ENCODE peak calls at places on chromosomes 1 and 21, in four cellular contexts. One of them, this sample, is unnamed.

GRCh38 chr1:15578921-15579682 is 5.7 kb downstream of the AGMAT start:
- DNase-seq in small intestine: no peak
- DNase-seq in heart right ventricle: no peak
- DNase-seq in SK-N-SH: no peak
- DNase-seq in this sample: no peak

GRCh38 chr1:223341111-223341510 is 22.9 kb downstream of the SUSD4 start:
- DNase-seq in SK-N-SH: no peak
- DNase-seq in heart right ventricle: peak
- DNase-seq in small intestine: no peak
- DNase-seq in this sample: peak

GRCh38 chr1:81834921-81835698 is 34.4 kb downstream of the ADGRL2 start:
- DNase-seq in SK-N-SH: no peak
- DNase-seq in heart right ventricle: no peak
- DNase-seq in small intestine: no peak
- DNase-seq in this sample: no peak

GRCh38 chr21:32581732-32582131 is 3.6 kb downstream of the TCP10L start:
- DNase-seq in SK-N-SH: no peak
- DNase-seq in small intestine: no peak
- DNase-seq in heart right ventricle: no peak
- DNase-seq in this sample: no peak

GRCh38 chr1:22639286-22639685 is 2.9 kb downstream of the C1QA start:
- DNase-seq in small intestine: no peak
- DNase-seq in SK-N-SH: no peak
- DNase-seq in heart right ventricle: no peak
- DNase-seq in this sample: peak

GRCh38 chr21:37204580-37204979 is 62.6 kb downstream of the VPS26C start:
- DNase-seq in SK-N-SH: no peak
- DNase-seq in small intestine: no peak
- DNase-seq in heart right ventricle: no peak
- DNase-seq in this sample: no peak

GRCh38 chr1:212155219-212155618 is 119.7 kb downstream of the DTL start:
- DNase-seq in small intestine: peak
- DNase-seq in heart right ventricle: no peak
- DNase-seq in SK-N-SH: no peak
- DNase-seq in this sample: no peak

GRCh38 chr1:16163882-16164820 is 8.3 kb upstream of the EPHA2 start:
- DNase-seq in SK-N-SH: no peak
- DNase-seq in heart right ventricle: no peak
- DNase-seq in small intestine: no peak
- DNase-seq in this sample: peak

GRCh38 chr1:147539122-147539575 is 2.2 kb upstream of the BCL9 start:
- DNase-seq in SK-N-SH: no peak
- DNase-seq in small intestine: peak
- DNase-seq in heart right ventricle: no peak
- DNase-seq in this sample: no peak

GRCh38 chr1:10122926-10123325 is 87.4 kb upstream of the KIF1B start:
- DNase-seq in small intestine: no peak
- DNase-seq in SK-N-SH: no peak
- DNase-seq in heart right ventricle: no peak
- DNase-seq in this sample: no peak

GRCh38 chr1:162485236-162485635 is 12.4 kb upstream of the UHMK1 start:
- DNase-seq in heart right ventricle: no peak
- DNase-seq in SK-N-SH: no peak
- DNase-seq in small intestine: no peak
- DNase-seq in this sample: no peak

GRCh38 chr1:179953974-179954493 is 576 bp upstream of the CEP350 start:
- DNase-seq in small intestine: no peak
- DNase-seq in SK-N-SH: peak
- DNase-seq in heart right ventricle: no peak
- DNase-seq in this sample: peak

GRCh38 chr1:244381887-244382565 is 69.7 kb downstream of the ADSS2 start:
- DNase-seq in SK-N-SH: no peak
- DNase-seq in heart right ventricle: no peak
- DNase-seq in small intestine: no peak
- DNase-seq in this sample: no peak

GRCh38 chr1:38730511-38731397 is 128.8 kb downstream of the RRAGC start:
- DNase-seq in heart right ventricle: no peak
- DNase-seq in SK-N-SH: no peak
- DNase-seq in small intestine: no peak
- DNase-seq in this sample: no peak

GRCh38 chr1:22755641-22756040 is 45.0 kb downstream of the EPHB2 start:
- DNase-seq in small intestine: no peak
- DNase-seq in heart right ventricle: no peak
- DNase-seq in SK-N-SH: no peak
- DNase-seq in this sample: no peak

GRCh38 chr21:34205811-34206635 is 132.6 kb downstream of the MRPS6 start:
- DNase-seq in heart right ventricle: no peak
- DNase-seq in SK-N-SH: no peak
- DNase-seq in small intestine: no peak
- DNase-seq in this sample: no peak

GRCh38 chr21:33801424-33802405 is 113.9 kb downstream of the ATP5PO start:
- DNase-seq in heart right ventricle: no peak
- DNase-seq in small intestine: peak
- DNase-seq in SK-N-SH: no peak
- DNase-seq in this sample: no peak

GRCh38 chr1:151653397-151653796 is 41.5 kb downstream of the SNX27 start:
- DNase-seq in small intestine: no peak
- DNase-seq in SK-N-SH: no peak
- DNase-seq in heart right ventricle: no peak
- DNase-seq in this sample: no peak

GRCh38 chr21:27513016-27513415 is 546.1 kb upstream of the ADAMTS5 start:
- DNase-seq in SK-N-SH: peak
- DNase-seq in heart right ventricle: no peak
- DNase-seq in small intestine: no peak
- DNase-seq in this sample: no peak

GRCh38 chr1:190737191-190737590 is 259.5 kb upstream of the BRINP3 start:
- DNase-seq in small intestine: no peak
- DNase-seq in SK-N-SH: no peak
- DNase-seq in heart right ventricle: no peak
- DNase-seq in this sample: no peak

GRCh38 chr21:26966360-26966977 is 419 bp downstream of the ADAMTS5 start:
- DNase-seq in heart right ventricle: no peak
- DNase-seq in SK-N-SH: no peak
- DNase-seq in small intestine: no peak
- DNase-seq in this sample: no peak

GRCh38 chr1:1123581-1124507 is 8.0 kb upstream of the C1orf159 start:
- DNase-seq in SK-N-SH: no peak
- DNase-seq in small intestine: no peak
- DNase-seq in heart right ventricle: no peak
- DNase-seq in this sample: no peak

GRCh38 chr1:64243757-64244080 is 40.3 kb downstream of the UBE2U start:
- DNase-seq in SK-N-SH: no peak
- DNase-seq in small intestine: no peak
- DNase-seq in heart right ventricle: no peak
- DNase-seq in this sample: peak

GRCh38 chr1:217333939-217334338 is 297.0 kb downstream of the GPATCH2 start:
- DNase-seq in heart right ventricle: no peak
- DNase-seq in SK-N-SH: peak
- DNase-seq in small intestine: peak
- DNase-seq in this sample: peak

GRCh38 chr1:189859385-189859977 is 618.2 kb downstream of the BRINP3 start:
- DNase-seq in SK-N-SH: peak
- DNase-seq in heart right ventricle: no peak
- DNase-seq in small intestine: peak
- DNase-seq in this sample: peak

GRCh38 chr1:117672756-117673155 is 66.9 kb downstream of the TENT5C start:
- DNase-seq in heart right ventricle: peak
- DNase-seq in small intestine: no peak
- DNase-seq in SK-N-SH: no peak
- DNase-seq in this sample: no peak

GRCh38 chr1:241579434-241579833 is 47.3 kb downstream of the KMO start:
- DNase-seq in small intestine: peak
- DNase-seq in heart right ventricle: no peak
- DNase-seq in SK-N-SH: no peak
- DNase-seq in this sample: no peak

GRCh38 chr1:89516055-89516454 is 8.6 kb upstream of the LRRC8B start:
- DNase-seq in heart right ventricle: no peak
- DNase-seq in small intestine: no peak
- DNase-seq in SK-N-SH: no peak
- DNase-seq in this sample: no peak

GRCh38 chr1:206633708-206634121 is 1.6 kb upstream of the DYRK3 start:
- DNase-seq in SK-N-SH: no peak
- DNase-seq in small intestine: no peak
- DNase-seq in heart right ventricle: no peak
- DNase-seq in this sample: no peak

DNA sequence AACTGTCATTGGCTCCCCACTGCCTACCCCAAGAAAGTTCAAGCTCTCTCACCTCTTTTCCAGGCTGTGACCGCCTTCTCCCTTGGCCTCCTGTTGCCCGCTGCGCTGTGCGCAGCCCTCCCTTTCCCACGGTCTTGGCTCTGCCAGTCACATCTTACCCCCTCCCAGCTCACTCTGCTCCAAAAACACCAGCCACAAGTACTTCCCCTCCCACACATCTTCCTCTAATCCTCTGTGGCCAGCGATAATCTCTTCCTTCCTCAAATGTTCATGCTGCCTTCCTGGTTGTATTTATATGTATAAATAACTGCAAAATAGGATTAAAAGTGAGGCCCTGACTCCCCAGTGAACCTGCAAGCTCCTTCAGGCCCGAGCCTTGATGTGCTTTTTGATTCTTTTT is 81.8 kb downstream of the AJAP1 start:
- DNase-seq in heart right ventricle: no peak
- DNase-seq in small intestine: no peak
- DNase-seq in SK-N-SH: no peak
- DNase-seq in this sample: peak
- H3K27ac ChIP-seq in heart right ventricle: no peak
- H3K27ac ChIP-seq in small intestine: no peak
- H3K27ac ChIP-seq in SK-N-SH: no peak
- H3K27ac ChIP-seq in this sample: no peak

GRCh38 chr1:198291036-198291435 is 134.2 kb downstream of the NEK7 start:
- DNase-seq in heart right ventricle: no peak
- DNase-seq in small intestine: no peak
- DNase-seq in SK-N-SH: no peak
- DNase-seq in this sample: no peak
- H3K27ac ChIP-seq in heart right ventricle: peak
- H3K27ac ChIP-seq in small intestine: no peak
- H3K27ac ChIP-seq in SK-N-SH: peak
- H3K27ac ChIP-seq in this sample: no peak

GRCh38 chr1:36486088-36486435 is 3.3 kb upstream of the CSF3R start:
- DNase-seq in small intestine: no peak
- DNase-seq in SK-N-SH: no peak
- DNase-seq in heart right ventricle: no peak
- DNase-seq in this sample: no peak
- H3K27ac ChIP-seq in small intestine: no peak
- H3K27ac ChIP-seq in SK-N-SH: no peak
- H3K27ac ChIP-seq in heart right ventricle: no peak
- H3K27ac ChIP-seq in this sample: no peak

DNA sequence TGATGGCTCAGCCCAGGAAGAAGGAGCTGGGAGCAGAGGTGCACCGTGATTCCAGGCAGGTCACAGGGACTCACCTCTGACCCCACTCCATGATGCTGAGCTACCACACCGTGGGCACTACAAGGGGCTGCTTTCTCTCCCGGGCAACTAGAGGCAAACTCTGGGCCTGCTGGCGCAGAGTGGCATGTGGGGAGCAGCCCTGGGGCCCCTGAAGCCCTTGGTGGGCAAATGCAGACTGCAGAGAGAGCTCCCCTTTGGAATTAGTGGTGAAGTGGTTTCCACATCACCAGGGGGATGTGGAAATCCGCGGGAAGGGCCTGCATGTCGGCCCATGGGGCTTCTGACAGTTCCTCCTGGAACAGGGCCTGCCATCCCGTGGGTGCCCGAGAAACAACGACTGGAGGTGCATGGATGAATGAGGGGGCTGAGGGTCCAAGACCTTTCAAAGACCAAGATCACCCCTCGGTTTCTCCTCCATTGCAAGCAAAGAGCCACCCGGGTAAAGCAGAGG is 11.8 kb upstream of the MMEL1 start:
- DNase-seq in heart right ventricle: no peak
- DNase-seq in SK-N-SH: no peak
- DNase-seq in small intestine: no peak
- DNase-seq in this sample: no peak
- H3K27ac ChIP-seq in heart right ventricle: no peak
- H3K27ac ChIP-seq in SK-N-SH: no peak
- H3K27ac ChIP-seq in small intestine: no peak
- H3K27ac ChIP-seq in this sample: no peak

DNA sequence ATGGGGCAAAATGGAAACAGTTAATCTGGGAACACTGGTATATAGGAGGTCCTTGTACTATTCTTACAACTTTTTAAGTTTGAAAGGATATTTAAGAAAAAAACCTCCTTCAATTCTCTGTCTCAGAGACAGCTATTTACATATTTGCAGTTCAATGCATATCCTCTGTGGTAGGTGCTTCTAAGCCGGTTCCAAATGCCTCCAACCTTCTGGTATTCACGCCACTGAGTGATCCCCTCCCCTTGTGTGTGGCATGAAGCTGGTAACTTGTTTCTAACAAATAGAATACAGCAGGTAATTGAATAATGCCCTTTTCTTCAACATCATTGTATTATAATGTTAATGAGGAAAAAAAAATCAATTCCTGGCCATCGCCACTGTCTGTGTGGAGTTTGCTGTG is 91.2 kb downstream of the PROX1 start:
- DNase-seq in heart right ventricle: no peak
- DNase-seq in small intestine: no peak
- DNase-seq in SK-N-SH: no peak
- DNase-seq in this sample: no peak
- H3K27ac ChIP-seq in heart right ventricle: no peak
- H3K27ac ChIP-seq in small intestine: no peak
- H3K27ac ChIP-seq in SK-N-SH: no peak
- H3K27ac ChIP-seq in this sample: no peak

GRCh38 chr1:185567006-185567405 is 167.2 kb upstream of the HMCN1 start:
- DNase-seq in small intestine: peak
- DNase-seq in SK-N-SH: no peak
- DNase-seq in heart right ventricle: no peak
- DNase-seq in this sample: no peak
- H3K27ac ChIP-seq in small intestine: no peak
- H3K27ac ChIP-seq in SK-N-SH: no peak
- H3K27ac ChIP-seq in heart right ventricle: no peak
- H3K27ac ChIP-seq in this sample: no peak

GRCh38 chr1:43299101-43299500 is 1.7 kb upstream of the TIE1 start:
- DNase-seq in SK-N-SH: no peak
- DNase-seq in small intestine: no peak
- DNase-seq in heart right ventricle: no peak
- DNase-seq in this sample: no peak
- H3K27ac ChIP-seq in SK-N-SH: no peak
- H3K27ac ChIP-seq in small intestine: no peak
- H3K27ac ChIP-seq in heart right ventricle: peak
- H3K27ac ChIP-seq in this sample: no peak

DNA sequence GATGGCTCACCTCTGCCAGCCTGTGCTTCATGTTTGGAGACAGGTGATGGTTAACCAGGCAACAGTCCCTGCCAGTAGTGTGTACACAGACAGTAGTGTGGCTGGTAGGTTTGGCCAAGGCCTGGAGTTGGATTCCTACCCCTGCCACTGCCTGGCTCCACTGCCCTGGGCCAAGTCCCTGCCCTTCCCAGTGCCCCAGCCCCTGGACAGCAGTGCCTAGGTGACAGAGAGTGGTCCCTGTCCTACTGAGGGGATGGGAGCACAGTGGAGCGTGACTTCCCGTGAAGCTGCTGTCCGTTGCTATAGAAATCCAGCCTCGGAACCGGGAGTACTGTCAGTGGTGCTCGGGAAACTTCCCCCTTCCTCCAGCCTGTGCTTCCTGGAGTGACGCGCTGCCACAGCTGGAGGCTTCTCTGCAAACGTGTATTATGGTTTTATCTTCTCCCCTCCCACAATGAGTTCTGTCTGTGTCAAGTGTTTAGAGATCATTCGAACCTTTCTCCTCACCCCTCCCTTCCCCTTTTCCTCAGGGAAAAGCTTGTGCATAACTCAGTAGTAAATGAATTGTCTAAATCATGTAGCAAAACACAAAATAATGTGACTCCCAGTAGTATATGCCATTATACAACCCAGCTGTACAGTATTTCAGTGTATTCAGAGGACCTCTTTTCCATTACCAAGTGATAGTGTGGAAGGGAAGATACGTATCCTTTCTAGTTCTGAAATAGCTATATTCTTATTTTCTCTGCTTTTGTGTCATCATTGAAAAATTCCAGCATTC is 73.4 kb downstream of the GALNT2 start:
- DNase-seq in SK-N-SH: no peak
- DNase-seq in heart right ventricle: no peak
- DNase-seq in small intestine: peak
- DNase-seq in this sample: no peak
- H3K27ac ChIP-seq in SK-N-SH: peak
- H3K27ac ChIP-seq in heart right ventricle: no peak
- H3K27ac ChIP-seq in small intestine: no peak
- H3K27ac ChIP-seq in this sample: no peak